ENCODE peak calls at places on chromosomes 12 and 14, in ten cellular contexts. U, P, C, B, Z, O, R, T, S and M are unnamed samples.

GRCh38 chr12:46546634-46547273 is 174.2 kb upstream of the SLC38A2 start:
- DNase-seq in U (no peak), P (no peak), C (no peak), B (no peak), Z (no peak), O (no peak), R (no peak), T (no peak), S (no peak), M (no peak)

GRCh38 chr12:106025129-106025528 is 113.6 kb downstream of the NUAK1 start:
- DNase-seq in U (no peak), P (no peak), C (no peak), B (no peak), Z (no peak), O (no peak), R (no peak), T (no peak), S (no peak), M (no peak)

GRCh38 chr12:110754101-110754793 is 11.6 kb upstream of the PPP1CC start:
- DNase-seq in U (no peak), P (no peak), C (no peak), B (peak; percentile 21), Z (no peak), O (peak; percentile 35), R (no peak), T (no peak), S (no peak), M (no peak)

GRCh38 chr14:70281938-70282337 is 77.5 kb downstream of the COX16 start:
- DNase-seq in U (no peak), P (no peak), C (no peak), B (no peak), Z (no peak), O (no peak), R (no peak), T (no peak), S (no peak), M (no peak)

GRCh38 chr14:70896317-70896716 is 10.9 kb upstream of the PCNX1 start:
- DNase-seq in U (no peak), P (no peak), C (no peak), B (no peak), Z (no peak), O (no peak), R (no peak), T (no peak), S (no peak), M (no peak)

GRCh38 chr12:14618990-14619389 is 51.3 kb upstream of the PLBD1 start:
- DNase-seq in U (peak; percentile 25), P (no peak), C (no peak), B (peak; percentile 50), Z (no peak), O (no peak), R (no peak), T (no peak), S (no peak), M (peak; percentile 48)

GRCh38 chr14:75725481-75725880 is 64.4 kb downstream of the TTLL5 start:
- DNase-seq in U (no peak), P (no peak), C (no peak), B (no peak), Z (no peak), O (peak; percentile 39), R (no peak), T (no peak), S (no peak), M (no peak)

GRCh38 chr14:34554540-34555250 is 15.2 kb upstream of the EAPP start:
- DNase-seq in U (no peak), P (no peak), C (no peak), B (peak; percentile 58), Z (peak; percentile 53), O (no peak), R (no peak), T (peak; percentile 19), S (no peak), M (peak; percentile 12)

GRCh38 chr12:51449569-51450246 is 25.1 kb downstream of the SLC4A8 start:
- DNase-seq in U (no peak), P (no peak), C (no peak), B (no peak), Z (no peak), O (no peak), R (no peak), T (no peak), S (no peak), M (peak; percentile 45)

GRCh38 chr12:132804426-132804861 is 24.2 kb downstream of the GOLGA3 start:
- DNase-seq in U (peak; percentile 29), P (no peak), C (peak; percentile 57), B (no peak), Z (no peak), O (no peak), R (no peak), T (no peak), S (no peak), M (peak; percentile 24)

GRCh38 chr12:125530876-125531275 is 465.6 kb downstream of the AACS start:
- DNase-seq in U (no peak), P (no peak), C (no peak), B (no peak), Z (no peak), O (no peak), R (no peak), T (no peak), S (no peak), M (no peak)

GRCh38 chr12:52125499-52125900 is 46.0 kb downstream of the SMIM41 start:
- DNase-seq in U (no peak), P (no peak), C (no peak), B (no peak), Z (peak; percentile 31), O (no peak), R (no peak), T (peak; percentile 82), S (no peak), M (no peak)

GRCh38 chr12:27840229-27840999 is 60.4 kb upstream of the MANSC4 start:
- DNase-seq in U (no peak), P (no peak), C (no peak), B (peak; percentile 28), Z (no peak), O (no peak), R (no peak), T (no peak), S (no peak), M (peak; percentile 7)
- TF ChIP-seq CTCF in U (no peak), P (peak; percentile 54), C (no peak), B (peak; percentile 64), Z (no peak), O (no peak), R (no peak), T (no peak), S (no peak), M (peak; percentile 37)

GRCh38 chr14:76782115-76782884 is 21.0 kb downstream of the VASH1 start:
- DNase-seq in U (no peak), P (no peak), C (no peak), B (no peak), Z (no peak), O (no peak), R (no peak), T (no peak), S (no peak), M (no peak)

GRCh38 chr14:76780875-76781647 is 19.8 kb downstream of the VASH1 start:
- DNase-seq in U (no peak), P (no peak), C (no peak), B (no peak), Z (peak; percentile 70), O (no peak), R (no peak), T (no peak), S (no peak), M (no peak)

GRCh38 chr14:76782885-76783566 is 21.8 kb downstream of the VASH1 start:
- DNase-seq in U (no peak), P (no peak), C (no peak), B (no peak), Z (no peak), O (no peak), R (no peak), T (no peak), S (no peak), M (no peak)

GRCh38 chr14:76780360-76780759 is 19.1 kb downstream of the VASH1 start:
- DNase-seq in U (no peak), P (no peak), C (no peak), B (no peak), Z (no peak), O (no peak), R (no peak), T (no peak), S (no peak), M (no peak)

DNA sequence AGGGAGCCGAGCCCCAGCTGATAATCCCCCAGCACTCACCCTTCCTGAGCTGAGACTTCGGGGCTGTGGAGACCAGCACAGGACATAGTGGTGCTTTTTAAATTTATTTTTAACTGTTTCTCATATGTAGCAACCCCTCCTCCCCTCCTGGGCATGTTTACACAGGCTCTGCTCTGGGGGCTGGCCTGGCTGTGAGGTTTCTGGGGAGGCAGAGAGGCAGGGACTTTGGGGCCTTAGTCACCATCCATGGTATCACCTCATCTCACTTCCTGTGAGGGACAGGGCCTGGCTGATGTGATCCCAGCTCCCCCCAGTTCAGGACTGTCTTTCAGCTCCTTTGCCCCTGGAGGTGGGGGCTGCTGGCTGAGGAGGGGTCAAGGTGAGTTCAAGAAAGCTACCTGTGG is 20.4 kb downstream of the VASH1 start:
- DNase-seq in U (no peak), P (no peak), C (no peak), B (no peak), Z (no peak), O (no peak), R (no peak), T (no peak), S (no peak), M (no peak)
- TF ChIP-seq CTCF in U (no peak), P (no peak), C (no peak), B (no peak), Z (no peak), O (no peak), R (no peak), T (no peak), S (no peak), M (no peak)

GRCh38 chr14:99899578-99900178 is 106.5 kb downstream of the EML1 start:
- DNase-seq in U (no peak), P (peak; percentile 30), C (no peak), B (peak; percentile 69), Z (no peak), O (no peak), R (no peak), T (no peak), S (no peak), M (peak; percentile 31)
- TF ChIP-seq CTCF in U (no peak), P (peak; percentile 56), C (peak; percentile 48), B (peak; percentile 60), Z (peak; percentile 29), O (peak; percentile 63), R (peak; percentile 86), T (peak; percentile 59), S (peak; percentile 66), M (no peak)

DNA sequence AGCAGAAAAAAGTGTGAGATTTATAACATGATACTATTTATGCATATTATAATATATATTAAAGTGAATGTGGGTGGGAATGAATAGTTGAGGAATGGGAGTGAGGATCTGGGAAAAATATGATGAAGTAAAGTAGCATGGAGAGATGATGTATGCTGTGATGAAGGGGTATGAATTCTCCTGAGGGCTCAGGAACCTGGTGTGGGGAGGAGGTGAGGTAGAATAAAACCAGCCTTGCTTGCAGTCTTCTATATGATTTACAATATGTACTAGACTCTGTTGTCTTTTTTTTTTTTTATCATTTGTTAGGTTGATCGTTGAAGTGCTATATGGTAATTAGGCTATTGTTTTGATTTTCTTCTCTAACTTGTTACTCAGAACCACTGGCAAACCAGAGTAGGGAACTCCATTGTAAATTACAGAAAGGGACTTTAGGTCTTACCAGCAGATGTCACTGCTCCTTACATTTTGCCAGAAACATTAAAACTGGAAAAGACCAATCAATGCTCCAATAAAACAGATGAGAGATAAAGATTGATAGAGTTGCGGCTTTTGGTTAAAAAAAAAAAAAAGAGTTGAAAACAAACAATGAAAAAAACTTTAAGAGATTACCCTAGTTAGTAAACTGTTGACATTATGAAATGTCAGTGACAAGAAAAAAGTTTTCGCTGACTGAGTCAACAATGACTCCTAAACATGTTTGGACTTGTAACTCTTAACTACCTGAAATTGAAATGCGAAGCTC is 39.9 kb downstream of the ATL1 start:
- DNase-seq in U (no peak), P (peak; percentile 53), C (no peak), B (peak; percentile 73), Z (no peak), O (no peak), R (no peak), T (no peak), S (no peak), M (peak; percentile 72)
- TF ChIP-seq CTCF in U (no peak), P (peak; percentile 64), C (peak; percentile 28), B (peak; percentile 62), Z (peak; percentile 53), O (peak; percentile 70), R (no peak), T (peak; percentile 63), S (peak; percentile 29), M (peak; percentile 37)